ENCODE peak calls at places on chromosomes 1 and 21, in four cellular contexts. F is stomach, R is PC-3, X is ovary. W is an unnamed sample.

GRCh38 chr1:34785231-34785874 is 4.3 kb downstream of the GJB3 start:
- DNase-seq in R (no peak), X (no peak), F (no peak), W (no peak)

GRCh38 chr1:221454096-221454495 is 287.8 kb downstream of the DUSP10 start:
- DNase-seq in F (no peak), X (no peak), R (no peak), W (no peak)

GRCh38 chr1:177209357-177209756 is 38.6 kb downstream of the BRINP2 start:
- DNase-seq in X (peak), R (peak), F (peak), W (peak)

GRCh38 chr1:42529724-42530161 is 66.7 kb downstream of the CCDC30 start:
- DNase-seq in F (no peak), X (no peak), R (peak), W (peak)

GRCh38 chr1:112998592-112999235 is 42.7 kb upstream of the SLC16A1 start:
- DNase-seq in F (peak), X (no peak), R (no peak), W (peak)

GRCh38 chr1:192238421-192238820 is 78.4 kb upstream of the RGS21 start:
- DNase-seq in R (no peak), F (no peak), X (no peak), W (no peak)

GRCh38 chr1:235331391-235331790 is 3.0 kb downstream of the GGPS1 start:
- DNase-seq in F (no peak), X (no peak), R (no peak), W (no peak)

GRCh38 chr1:67150931-67151330 is 15.3 kb upstream of the IL23R start:
- DNase-seq in R (no peak), F (no peak), X (no peak), W (no peak)

GRCh38 chr21:35075546-35075945 is 26.4 kb upstream of the RUNX1 start:
- DNase-seq in R (no peak), F (no peak), X (no peak), W (peak)

GRCh38 chr1:157388057-157388456 is 164.3 kb downstream of the FCRL5 start:
- DNase-seq in X (no peak), R (no peak), F (no peak), W (no peak)

GRCh38 chr1:39183503-39184353 is 20.8 kb upstream of the MACF1 start:
- DNase-seq in F (peak), R (peak), X (no peak), W (peak)

GRCh38 chr1:1891349-1892078 is 627 bp upstream of the GNB1 start:
- DNase-seq in F (peak), R (peak), X (peak), W (no peak)

GRCh38 chr1:194338241-194338948 is 1152.0 kb upstream of the B3GALT2 start:
- DNase-seq in F (no peak), R (peak), X (no peak), W (no peak)

GRCh38 chr21:45283019-45283610 is 4.6 kb downstream of the POFUT2 start:
- DNase-seq in F (peak), X (peak), R (no peak), W (no peak)

GRCh38 chr1:33928256-33928655 is 64.4 kb downstream of the HMGB4 start:
- DNase-seq in R (no peak), F (no peak), X (no peak), W (no peak)

GRCh38 chr1:43512681-43513080 is 18.0 kb upstream of the PTPRF start:
- DNase-seq in X (no peak), F (no peak), R (no peak), W (no peak)

GRCh38 chr1:41919764-41920397 is 1.2 kb upstream of the HIVEP3 start:
- DNase-seq in F (peak), R (no peak), X (no peak), W (no peak)

GRCh38 chr1:236638935-236639334 is 34.6 kb upstream of the HEATR1 start:
- DNase-seq in R (no peak), X (no peak), F (no peak), W (no peak)

GRCh38 chr1:108606478-108606877 is 46.6 kb downstream of the EEIG2 start:
- DNase-seq in X (no peak), R (no peak), F (no peak), W (no peak)

GRCh38 chr1:38126970-38127369 is 80.4 kb upstream of the POU3F1 start:
- DNase-seq in F (no peak), R (no peak), X (no peak), W (no peak)

GRCh38 chr1:204478166-204478899 is 16.3 kb downstream of the PIK3C2B start:
- DNase-seq in X (no peak), F (no peak), R (no peak), W (no peak)

GRCh38 chr1:215040190-215040589 is 42.3 kb upstream of the KCNK2 start:
- DNase-seq in F (no peak), R (no peak), X (no peak), W (no peak)

GRCh38 chr1:85654066-85654782 is 54.0 kb downstream of the ZNHIT6 start:
- DNase-seq in R (peak), X (no peak), F (no peak), W (no peak)

GRCh38 chr1:66207484-66207883 is 326.5 kb upstream of the SGIP1 start:
- DNase-seq in R (peak), F (no peak), X (peak), W (no peak)

GRCh38 chr1:170917373-170917772 is 18.0 kb upstream of the MROH9 start:
- DNase-seq in F (no peak), X (no peak), R (no peak), W (no peak)
- H3K27ac ChIP-seq in F (no peak), X (no peak), R (no peak), W (no peak)

GRCh38 chr1:89974211-89974610 is 20.7 kb upstream of the ZNF326 start:
- DNase-seq in X (no peak), F (no peak), R (no peak), W (no peak)

GRCh38 chr1:89973481-89974127 is 21.3 kb upstream of the ZNF326 start:
- DNase-seq in F (no peak), R (no peak), X (no peak), W (no peak)

GRCh38 chr1:89972024-89972423 is 22.9 kb upstream of the ZNF326 start:
- DNase-seq in F (no peak), X (no peak), R (no peak), W (no peak)

GRCh38 chr1:89975540-89976125 is 19.3 kb upstream of the ZNF326 start:
- DNase-seq in F (no peak), X (no peak), R (no peak), W (no peak)

DNA sequence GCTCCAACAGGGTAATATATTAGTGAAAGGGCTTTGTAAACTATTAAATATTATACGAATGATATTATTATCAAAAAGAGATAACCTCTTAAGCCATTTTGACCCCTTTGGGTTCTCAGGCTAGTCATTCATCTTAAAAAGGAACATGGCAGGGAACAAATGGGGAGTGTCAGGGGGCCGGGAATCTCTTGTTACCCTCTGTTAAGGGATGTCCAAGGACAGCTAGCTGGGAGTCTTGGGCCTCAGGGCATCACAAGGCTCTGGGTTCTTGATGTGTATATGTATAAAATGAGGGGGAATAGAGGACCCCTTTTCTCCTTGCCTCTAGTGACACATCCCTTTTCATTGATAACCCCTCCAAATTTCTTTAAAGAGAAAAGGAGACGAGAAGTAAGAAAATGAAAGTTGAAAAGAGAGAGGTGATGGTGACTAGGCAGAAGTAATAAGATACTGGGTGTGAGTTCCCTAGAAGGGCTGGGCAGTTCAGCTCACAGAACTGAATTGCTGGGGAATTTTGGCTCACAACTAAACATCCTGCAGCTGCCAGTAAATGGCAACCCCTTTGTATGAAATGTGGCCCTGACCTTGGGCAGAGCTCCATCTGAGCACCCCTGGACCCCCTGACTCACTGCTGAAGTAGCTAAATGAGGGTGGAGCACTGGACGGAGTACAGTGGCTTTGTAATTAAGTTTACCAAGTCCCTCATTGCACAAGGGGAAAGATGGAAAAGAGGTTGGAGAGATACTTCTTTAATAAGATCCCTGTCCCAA is 20.0 kb upstream of the ZNF326 start:
- DNase-seq in F (no peak), R (no peak), X (peak), W (no peak)
- H3K27ac ChIP-seq in F (no peak), R (no peak), X (peak), W (no peak)

GRCh38 chr1:54323324-54323739 is 82.9 kb downstream of the SSBP3 start:
- DNase-seq in R (no peak), X (peak), F (peak), W (peak)

GRCh38 chr1:54324031-54324654 is 82.1 kb downstream of the SSBP3 start:
- DNase-seq in F (no peak), X (peak), R (no peak), W (no peak)

GRCh38 chr1:54326577-54327385 is 79.4 kb downstream of the SSBP3 start:
- DNase-seq in X (no peak), R (no peak), F (no peak), W (no peak)

GRCh38 chr1:54325705-54326461 is 80.3 kb downstream of the SSBP3 start:
- DNase-seq in F (no peak), X (peak), R (no peak), W (no peak)

GRCh38 chr1:54324750-54325704 is 81.2 kb downstream of the SSBP3 start:
- DNase-seq in R (no peak), F (no peak), X (peak), W (no peak)
- H3K27ac ChIP-seq in R (no peak), F (peak), X (peak), W (no peak)

DNA sequence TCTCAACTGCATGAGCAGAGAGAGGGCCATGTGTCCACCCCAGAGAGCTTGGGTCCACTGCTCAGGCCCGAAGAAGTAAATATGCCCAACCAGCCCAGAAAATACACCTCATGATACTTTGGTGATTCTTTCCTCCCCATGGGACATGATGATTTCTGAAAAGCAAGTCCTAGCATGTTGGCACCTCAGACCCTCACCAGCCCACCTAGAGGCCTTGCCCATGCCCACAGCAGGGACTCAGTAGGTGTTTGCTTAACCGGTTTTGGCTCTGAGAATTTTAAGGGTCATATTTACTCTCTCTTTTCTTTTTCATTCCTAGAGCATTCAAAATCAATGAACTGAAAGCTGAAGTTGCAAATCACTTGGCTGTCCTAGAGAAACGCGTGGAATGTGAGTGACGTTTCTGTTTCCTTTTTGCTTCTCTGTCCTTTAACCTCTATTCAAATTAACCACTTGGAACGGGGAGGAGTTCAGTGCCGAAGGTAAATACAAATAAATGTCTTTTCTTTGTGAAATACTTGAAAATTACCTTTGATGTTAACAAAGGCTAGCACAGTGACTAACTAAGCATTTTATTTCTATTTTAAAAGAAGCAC is 79.7 kb downstream of the PDE9A start:
- DNase-seq in R (no peak), F (no peak), X (no peak), W (no peak)
- H3K27ac ChIP-seq in R (no peak), F (no peak), X (no peak), W (no peak)

GRCh38 chr21:31726407-31726806 is 5.5 kb downstream of the SCAF4 start:
- DNase-seq in R (no peak), X (no peak), F (no peak), W (no peak)
- H3K27ac ChIP-seq in R (no peak), X (no peak), F (no peak), W (no peak)

DNA sequence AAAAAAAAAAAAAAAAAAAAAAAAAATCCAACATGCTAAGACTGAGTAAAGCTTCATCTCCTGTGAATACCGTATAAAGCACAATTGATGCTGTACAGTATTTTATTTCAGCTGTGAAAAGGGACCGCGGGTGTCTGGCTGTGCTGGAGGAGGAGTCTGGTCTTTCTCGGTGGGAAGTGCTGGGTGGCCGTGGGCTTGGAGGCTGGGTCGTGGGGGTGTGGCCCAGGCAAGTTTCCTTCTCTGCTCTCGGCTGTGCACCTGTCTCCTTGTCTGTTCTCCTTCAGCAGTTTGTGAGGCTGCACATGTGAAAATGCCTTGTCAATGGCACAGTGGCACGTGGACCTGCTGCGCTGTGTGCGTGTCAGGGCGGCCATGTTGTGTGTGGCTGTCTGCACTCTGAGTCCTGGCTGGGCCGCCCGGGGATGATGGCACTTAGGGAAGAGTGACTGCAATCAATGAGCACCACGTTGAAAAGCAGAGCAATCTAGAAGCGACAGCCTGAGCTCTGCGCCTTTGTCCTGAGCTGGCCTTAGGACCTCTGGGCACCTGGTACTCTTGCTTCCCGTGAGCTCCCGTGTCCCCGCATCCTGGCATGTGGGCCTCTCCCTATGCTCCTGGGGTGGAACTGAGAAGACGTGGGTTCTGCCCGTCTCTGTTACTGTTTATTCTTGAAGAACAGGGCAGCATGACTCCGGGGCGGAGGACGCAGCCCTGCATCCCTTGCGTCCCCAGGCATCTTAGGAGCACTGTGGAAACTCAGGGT is 14.5 kb downstream of the AGPAT3 start:
- DNase-seq in F (no peak), R (no peak), X (no peak), W (no peak)
- H3K27ac ChIP-seq in F (no peak), R (peak), X (no peak), W (peak)

DNA sequence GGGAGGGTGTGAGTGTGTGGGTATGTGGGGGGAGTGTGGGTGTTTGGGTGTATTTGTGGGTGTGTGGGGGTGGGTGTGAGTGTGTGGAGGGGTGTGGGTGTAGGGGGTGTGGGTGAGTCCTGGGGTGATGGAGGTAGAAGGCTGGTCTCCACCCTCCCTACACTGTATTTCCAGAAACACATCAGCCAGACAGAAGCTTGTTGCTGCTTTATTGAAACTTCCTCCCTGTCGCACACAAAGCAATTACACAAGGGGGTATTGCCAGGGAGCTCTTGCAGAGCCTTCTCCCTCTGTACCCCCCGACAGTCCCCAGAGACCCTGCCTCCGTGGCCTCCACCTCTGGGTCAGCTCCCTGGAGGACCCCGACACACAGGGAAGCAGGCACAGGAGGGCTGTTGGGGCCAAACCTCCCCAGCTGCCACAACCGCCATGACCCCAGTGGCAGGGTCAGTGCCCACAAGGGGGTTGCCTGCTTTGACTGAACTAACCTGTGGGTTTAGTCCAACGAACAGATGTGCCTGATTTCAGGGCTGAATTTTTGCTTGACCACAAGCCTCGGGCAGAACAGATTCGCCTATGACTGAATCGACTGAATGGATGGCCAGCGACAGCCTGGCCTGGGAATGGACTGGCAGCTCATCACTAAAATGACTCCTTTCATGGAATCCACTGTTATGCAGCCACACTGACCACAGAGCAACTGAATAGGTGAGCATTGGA is 9.1 kb upstream of the MATN1 start:
- DNase-seq in R (no peak), F (no peak), X (no peak), W (no peak)
- H3K27ac ChIP-seq in R (no peak), F (no peak), X (no peak), W (no peak)

GRCh38 chr1:91584309-91584708 is 83.7 kb downstream of the CDC7 start:
- DNase-seq in F (no peak), R (no peak), X (no peak), W (no peak)
- H3K27ac ChIP-seq in F (peak), R (peak), X (no peak), W (no peak)

GRCh38 chr1:23751050-23751814 is 8.0 kb downstream of the ELOA start:
- DNase-seq in F (peak), R (peak), X (peak), W (no peak)
- H3K27ac ChIP-seq in F (peak), R (no peak), X (no peak), W (no peak)